ENCODE peak calls at places on chromosome 12, in ten cellular contexts. R is endothelial cell of umbilical vein, T is stomach, N is testis, P is tibial nerve, I is transverse colon, O is HCT116, M is breast epithelium, C is uterus, Z is A549. U is an unnamed sample.

GRCh38 chr12:111448266-111448830 is 42.6 kb downstream of the SH2B3 start:
- DNase-seq in C (no peak), O (no peak), P (no peak), T (peak), M (peak), Z (no peak), R (no peak), N (peak), I (no peak), U (no peak)

GRCh38 chr12:115229517-115229916 is 545.5 kb upstream of the TBX3 start:
- DNase-seq in Z (no peak), R (no peak), C (no peak), O (no peak), I (no peak), T (no peak), M (no peak), N (no peak), P (no peak), U (no peak)

GRCh38 chr12:57111046-57111698 is at the start of gene STAT6:
- DNase-seq in N (peak), Z (peak), I (peak), R (peak), O (no peak), M (peak), P (peak), T (peak), C (peak), U (peak)

GRCh38 chr12:102800565-102800964 is 116.5 kb downstream of the PAH start:
- DNase-seq in N (no peak), I (no peak), P (no peak), R (no peak), Z (no peak), M (no peak), O (no peak), T (no peak), C (no peak), U (no peak)

GRCh38 chr12:76142305-76142704 is 57.8 kb upstream of the NAP1L1 start:
- DNase-seq in R (no peak), C (no peak), I (no peak), P (no peak), M (no peak), T (no peak), O (no peak), Z (no peak), N (no peak), U (no peak)

GRCh38 chr12:5242440-5242839 is 189.5 kb upstream of the NTF3 start:
- DNase-seq in N (no peak), O (no peak), R (no peak), T (no peak), Z (no peak), M (no peak), P (no peak), I (no peak), C (no peak), U (no peak)

GRCh38 chr12:68883151-68883550 is 49.8 kb downstream of the CPM start:
- DNase-seq in P (no peak), T (no peak), M (no peak), O (no peak), I (no peak), R (no peak), C (no peak), N (no peak), Z (no peak), U (no peak)

GRCh38 chr12:65879878-65880277 is 55.6 kb downstream of the HMGA2 start:
- DNase-seq in C (no peak), I (no peak), N (no peak), O (no peak), Z (no peak), P (no peak), T (no peak), M (no peak), R (peak), U (no peak)

GRCh38 chr12:103956515-103957027 is 9.1 kb upstream of the TDG start:
- DNase-seq in T (no peak), O (no peak), I (no peak), P (peak), Z (no peak), C (no peak), R (no peak), M (no peak), N (no peak), U (no peak)

GRCh38 chr12:6779667-6780459 is 7.5 kb downstream of the LAG3 start:
- DNase-seq in Z (no peak), M (peak), C (no peak), T (no peak), O (no peak), N (no peak), P (no peak), R (no peak), I (no peak), U (no peak)

GRCh38 chr12:110921262-110921661 is 883 bp upstream of the MYL2 start:
- DNase-seq in C (no peak), O (no peak), I (no peak), M (no peak), P (no peak), T (no peak), N (no peak), Z (peak), R (no peak), U (no peak)

GRCh38 chr12:12946686-12947355 is 5.1 kb downstream of the GPRC5D start:
- DNase-seq in P (no peak), Z (no peak), I (no peak), T (no peak), R (no peak), N (no peak), M (no peak), O (no peak), C (no peak), U (no peak)

GRCh38 chr12:57473886-57474285 is 5.8 kb downstream of the ARHGAP9 start:
- DNase-seq in R (no peak), M (no peak), I (no peak), P (no peak), T (no peak), Z (no peak), O (no peak), C (no peak), N (no peak), U (no peak)

GRCh38 chr12:97602315-97602714 is 139.7 kb downstream of the RMST start:
- DNase-seq in Z (no peak), C (no peak), N (no peak), P (no peak), M (no peak), R (no peak), O (no peak), T (no peak), I (no peak), U (no peak)

GRCh38 chr12:87849074-87849473 is 180.1 kb downstream of the C12orf50 start:
- DNase-seq in N (no peak), O (no peak), I (no peak), P (no peak), R (no peak), T (no peak), C (no peak), Z (no peak), M (no peak), U (no peak)

GRCh38 chr12:111451649-111452129 is 46.0 kb downstream of the SH2B3 start:
- DNase-seq in P (no peak), Z (peak), T (peak), N (peak), R (peak), C (no peak), O (peak), I (no peak), M (peak), U (no peak)

GRCh38 chr12:66119229-66119869 is 11.2 kb downstream of the LLPH start:
- DNase-seq in R (no peak), T (no peak), O (no peak), C (no peak), I (no peak), M (no peak), N (no peak), P (no peak), Z (no peak), U (no peak)

GRCh38 chr12:28795306-28795705 is 353.8 kb upstream of the FAR2 start:
- DNase-seq in R (no peak), N (no peak), C (no peak), I (no peak), P (no peak), Z (no peak), T (no peak), M (no peak), O (no peak), U (no peak)

GRCh38 chr12:24864796-24865125 is 84.1 kb downstream of the BCAT1 start:
- DNase-seq in Z (no peak), R (no peak), T (no peak), M (no peak), N (no peak), O (no peak), C (no peak), P (no peak), I (no peak), U (no peak)

GRCh38 chr12:19439059-19440018 is at the start of gene AEBP2:
- DNase-seq in Z (peak), P (peak), O (peak), I (peak), T (peak), N (peak), C (peak), R (peak), M (peak), U (peak)
- TF ChIP-seq POLR2A in Z (peak), P (peak), O (peak), I (peak), T (no peak), N (peak), C (peak), R (peak), M (peak), U (no peak)

DNA sequence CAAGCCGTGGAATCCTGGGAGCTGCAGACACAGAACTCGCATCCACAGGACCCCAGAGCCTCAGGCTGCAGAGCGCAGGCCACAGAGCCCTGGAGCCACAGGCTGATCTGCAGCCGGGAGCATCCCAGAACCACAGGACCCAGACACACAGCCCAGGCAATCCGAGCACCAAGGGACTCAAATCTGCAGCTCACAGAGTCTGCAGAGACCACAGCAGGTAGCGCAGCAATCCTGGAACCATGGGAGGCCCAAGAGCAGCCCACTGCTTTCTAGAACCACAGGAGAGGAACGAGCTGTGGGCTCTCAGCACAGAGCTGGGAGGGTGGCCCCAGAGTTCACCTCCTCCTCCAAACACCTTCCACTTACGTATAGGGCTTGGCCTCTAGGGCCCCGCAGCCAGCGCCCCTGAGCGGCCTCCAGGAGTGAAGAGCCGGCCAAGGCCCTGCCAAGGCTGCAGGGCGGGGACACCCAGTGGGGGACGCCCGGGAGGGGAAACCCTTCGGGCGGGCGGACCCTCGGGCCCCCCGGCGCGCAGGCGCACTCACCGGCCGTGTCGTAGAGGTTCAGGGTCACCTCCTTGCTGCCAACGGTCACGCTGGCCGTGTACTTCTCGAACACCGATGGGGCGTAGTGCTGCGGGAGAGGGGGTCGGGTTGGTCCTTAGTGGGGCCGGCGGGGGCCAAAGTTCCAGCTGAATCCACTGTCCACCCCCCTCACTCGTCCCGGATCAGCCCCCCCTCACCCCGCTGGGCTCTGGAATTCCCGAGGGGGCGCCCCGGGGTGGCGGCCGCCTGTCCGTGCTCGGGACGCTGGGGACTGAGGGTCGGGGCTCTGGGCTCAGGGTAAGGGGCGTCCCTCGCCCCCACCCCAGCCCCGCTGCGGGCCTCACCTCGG is 634 bp downstream of the RHOF start:
- DNase-seq in M (no peak), T (peak), P (no peak), R (no peak), N (no peak), Z (no peak), I (peak), C (no peak), O (no peak), U (no peak)
- TF ChIP-seq POLR2A in M (no peak), T (no peak), P (no peak), R (no peak), N (no peak), Z (no peak), I (no peak), C (no peak), O (no peak), U (no peak)

GRCh38 chr12:118541945-118542344 is 165.6 kb downstream of the SUDS3 start:
- DNase-seq in C (no peak), T (no peak), I (no peak), R (no peak), N (peak), P (no peak), O (peak), Z (no peak), M (no peak), U (no peak)

GRCh38 chr12:118541071-118541470 is 164.7 kb downstream of the SUDS3 start:
- DNase-seq in C (no peak), Z (no peak), T (no peak), P (no peak), M (no peak), I (no peak), R (no peak), N (no peak), O (no peak), U (no peak)

GRCh38 chr12:118536306-118536900 is 160.0 kb downstream of the SUDS3 start:
- DNase-seq in I (no peak), C (no peak), Z (no peak), P (no peak), T (no peak), M (no peak), O (no peak), R (no peak), N (no peak), U (no peak)

GRCh38 chr12:118534003-118534402 is 157.6 kb downstream of the SUDS3 start:
- DNase-seq in Z (no peak), P (no peak), T (no peak), R (no peak), C (no peak), M (no peak), O (no peak), I (no peak), N (no peak), U (no peak)

GRCh38 chr12:118537481-118537917 is 161.1 kb downstream of the SUDS3 start:
- DNase-seq in I (peak), T (no peak), O (no peak), M (no peak), P (no peak), N (peak), C (no peak), R (no peak), Z (no peak), U (no peak)
- TF ChIP-seq POLR2A in I (no peak), T (no peak), O (no peak), M (no peak), P (no peak), N (no peak), C (no peak), R (no peak), Z (no peak), U (no peak)

GRCh38 chr12:53483225-53483978 is 15.9 kb downstream of the MAP3K12 start:
- DNase-seq in M (no peak), R (no peak), Z (no peak), I (peak), T (no peak), C (no peak), P (no peak), O (no peak), N (no peak), U (no peak)

GRCh38 chr12:53486730-53487487 is 12.3 kb downstream of the MAP3K12 start:
- DNase-seq in N (no peak), I (no peak), R (no peak), T (no peak), Z (no peak), P (no peak), C (no peak), M (no peak), O (no peak), U (no peak)

GRCh38 chr12:53483979-53484377 is 15.3 kb downstream of the MAP3K12 start:
- DNase-seq in P (no peak), O (no peak), N (no peak), C (no peak), T (no peak), I (no peak), M (no peak), Z (no peak), R (no peak), U (no peak)

GRCh38 chr12:53485955-53486729 is 13.1 kb downstream of the MAP3K12 start:
- DNase-seq in O (no peak), N (no peak), C (no peak), P (no peak), Z (no peak), M (no peak), R (no peak), I (no peak), T (no peak), U (no peak)

GRCh38 chr12:53484686-53485567 is 14.3 kb downstream of the MAP3K12 start:
- DNase-seq in O (no peak), I (no peak), P (no peak), R (no peak), Z (no peak), N (no peak), M (no peak), C (no peak), T (no peak), U (no peak)
- TF ChIP-seq POLR2A in O (no peak), I (no peak), P (no peak), R (peak), Z (no peak), N (no peak), M (no peak), C (no peak), T (no peak), U (no peak)

GRCh38 chr12:124869011-124869665 is 5.5 kb upstream of the SCARB1 start:
- DNase-seq in O (no peak), R (no peak), C (no peak), N (no peak), P (no peak), Z (no peak), T (no peak), M (no peak), I (no peak), U (no peak)
- TF ChIP-seq POLR2A in O (no peak), R (no peak), C (no peak), N (no peak), P (no peak), Z (no peak), T (no peak), M (no peak), I (no peak), U (no peak)

GRCh38 chr12:113208041-113208934 is 13.0 kb upstream of the TPCN1 start:
- DNase-seq in I (peak), P (peak), N (no peak), O (no peak), R (no peak), M (no peak), C (no peak), T (peak), Z (no peak), U (peak)
- TF ChIP-seq POLR2A in I (no peak), P (no peak), N (no peak), O (no peak), R (no peak), M (no peak), C (no peak), T (no peak), Z (no peak), U (no peak)

DNA sequence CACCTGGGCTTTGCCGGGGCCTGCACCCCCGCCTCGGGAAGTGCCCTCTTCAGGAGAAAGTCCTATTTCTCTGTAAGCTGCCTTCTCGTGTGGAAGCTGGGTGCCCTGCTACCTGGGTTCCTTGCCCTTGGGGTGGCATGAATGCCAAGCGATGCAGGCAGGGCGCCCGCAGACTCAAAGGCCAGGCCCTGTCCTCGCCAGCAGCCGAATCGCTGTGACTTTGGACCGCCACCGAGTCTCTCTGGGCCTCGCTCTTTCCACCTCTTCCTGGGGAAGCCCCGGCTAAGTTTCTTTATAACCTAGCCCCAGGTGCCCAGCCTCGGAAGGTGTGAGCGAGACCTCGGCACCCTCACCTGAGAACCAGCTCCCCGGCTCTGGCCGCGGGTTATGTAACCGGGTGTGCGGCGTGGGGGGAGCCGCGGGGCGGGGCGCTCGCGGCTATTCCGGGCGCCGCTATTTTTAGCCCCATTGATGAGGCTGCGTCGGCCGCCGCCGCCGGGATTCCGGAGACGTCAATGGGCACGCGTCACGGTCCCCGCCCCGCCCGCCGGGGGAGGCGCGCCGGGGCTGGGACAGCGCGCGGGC is 14.6 kb upstream of the NR4A1 start:
- DNase-seq in T (peak), O (no peak), R (peak), I (peak), P (peak), C (peak), N (peak), Z (peak), M (peak), U (peak)
- TF ChIP-seq POLR2A in T (no peak), O (no peak), R (no peak), I (peak), P (peak), C (peak), N (no peak), Z (no peak), M (no peak), U (peak)